ENCODE peak calls at places on chromosomes 13 and 19, in seven cellular contexts. A, G, D, Y, S, B and R are unnamed samples.

GRCh38 chr13:51684076-51684475 is 99.8 kb downstream of the WDFY2 start:
- DNase-seq in A (no peak), G (no peak), D (peak; percentile 38), Y (no peak), S (no peak), B (no peak), R (no peak)

GRCh38 chr19:4295972-4296771 is 6.0 kb downstream of the TMIGD2 start:
- DNase-seq in A (no peak), G (no peak), D (no peak), Y (no peak), S (no peak), B (no peak), R (no peak)

GRCh38 chr19:53517114-53517741 is 20.7 kb upstream of the ZNF331 start:
- DNase-seq in A (no peak), G (no peak), D (no peak), Y (no peak), S (no peak), B (no peak), R (no peak)

GRCh38 chr13:48266150-48266549 is 33.1 kb downstream of the ITM2B start:
- DNase-seq in A (no peak), G (no peak), D (no peak), Y (no peak), S (no peak), B (no peak), R (no peak)

GRCh38 chr13:98509271-98510155 is 67.4 kb downstream of the STK24 start:
- DNase-seq in A (no peak), G (peak; percentile 55), D (peak; percentile 85), Y (peak; percentile 89), S (peak; percentile 33), B (no peak), R (peak; percentile 47)

GRCh38 chr13:98983182-98983581 is 5.3 kb upstream of the DOCK9 start:
- DNase-seq in A (no peak), G (no peak), D (no peak), Y (no peak), S (no peak), B (no peak), R (no peak)

GRCh38 chr13:23599083-23599925 is 29.1 kb downstream of the TNFRSF19 start:
- DNase-seq in A (peak; percentile 38), G (no peak), D (no peak), Y (no peak), S (no peak), B (peak; percentile 90), R (no peak)

GRCh38 chr13:29918845-29919244 is 68.4 kb upstream of the UBL3 start:
- DNase-seq in A (no peak), G (peak; percentile 75), D (peak; percentile 75), Y (no peak), S (no peak), B (no peak), R (peak; percentile 68)

GRCh38 chr19:35117791-35118190 is 2.2 kb downstream of the FXYD3 start:
- DNase-seq in A (no peak), G (no peak), D (no peak), Y (no peak), S (no peak), B (no peak), R (no peak)

GRCh38 chr19:35117017-35117570 is 1.5 kb downstream of the FXYD3 start:
- DNase-seq in A (no peak), G (no peak), D (no peak), Y (no peak), S (no peak), B (no peak), R (no peak)

GRCh38 chr19:35115538-35115951 is at the start of gene FXYD3:
- DNase-seq in A (no peak), G (no peak), D (no peak), Y (no peak), S (no peak), B (no peak), R (no peak)

GRCh38 chr19:35114656-35115537 is 726 bp upstream of the FXYD3 start:
- DNase-seq in A (peak; percentile 85), G (no peak), D (peak; percentile 57), Y (peak; percentile 69), S (no peak), B (peak; percentile 78), R (no peak)

DNA sequence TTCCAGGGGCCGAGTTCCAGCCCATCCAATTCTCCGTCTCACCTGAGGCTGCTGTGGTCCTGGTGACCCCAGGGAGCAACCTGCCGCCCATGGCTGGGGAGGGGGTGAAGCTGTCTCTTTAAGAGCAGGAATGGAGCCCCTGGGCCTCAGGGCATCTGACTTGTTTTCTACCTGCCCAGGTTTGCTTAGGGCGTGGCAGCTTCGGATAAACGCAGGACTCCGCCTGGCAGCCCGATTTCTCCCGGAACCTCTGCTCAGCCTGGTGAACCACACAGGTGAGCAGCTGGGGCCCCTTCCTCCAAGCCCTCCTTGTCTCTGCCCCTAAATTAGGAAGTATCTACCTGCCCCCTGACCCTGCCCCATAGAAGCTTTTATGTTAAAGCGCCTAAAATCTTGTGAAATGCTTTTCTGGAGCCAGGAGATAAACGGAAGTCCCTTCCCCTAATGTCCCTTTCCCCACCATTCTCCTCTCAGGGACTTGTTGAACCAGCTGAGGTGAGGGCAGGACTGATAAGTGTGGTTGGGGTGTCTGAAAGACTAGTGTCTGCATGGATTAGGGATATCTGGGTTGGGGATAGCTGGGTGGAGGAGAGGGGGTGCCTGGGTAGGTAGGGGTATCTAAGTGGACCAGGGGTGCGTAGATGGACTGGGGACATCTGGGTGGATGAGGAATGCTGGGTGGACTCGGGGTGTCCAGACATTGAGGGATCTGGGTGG is 620 bp downstream of the FXYD3 start:
- DNase-seq in A (no peak), G (no peak), D (no peak), Y (no peak), S (no peak), B (peak; percentile 61), R (no peak)
- H3K4me3 ChIP-seq in A (no peak overlapping the region), G (no peak overlapping the region), D (no peak overlapping the region), Y (no peak overlapping the region), S (no peak overlapping the region), B (peak overlapping the region; percentile 45), R (no peak overlapping the region)

GRCh38 chr19:8835446-8835845 is 3.3 kb downstream of the MBD3L1 start:
- DNase-seq in A (no peak), G (no peak), D (no peak), Y (no peak), S (no peak), B (no peak), R (no peak)

GRCh38 chr19:8835877-8836276 is 3.7 kb downstream of the MBD3L1 start:
- DNase-seq in A (no peak), G (no peak), D (no peak), Y (no peak), S (no peak), B (no peak), R (no peak)

GRCh38 chr19:8831373-8831772 is 731 bp downstream of the ZNF558 start:
- DNase-seq in A (peak; percentile 3), G (no peak), D (no peak), Y (no peak), S (no peak), B (no peak), R (no peak)

GRCh38 chr19:8831832-8832131 is 322 bp downstream of the ZNF558 start:
- DNase-seq in A (no peak), G (no peak), D (no peak), Y (no peak), S (no peak), B (no peak), R (no peak)

DNA sequence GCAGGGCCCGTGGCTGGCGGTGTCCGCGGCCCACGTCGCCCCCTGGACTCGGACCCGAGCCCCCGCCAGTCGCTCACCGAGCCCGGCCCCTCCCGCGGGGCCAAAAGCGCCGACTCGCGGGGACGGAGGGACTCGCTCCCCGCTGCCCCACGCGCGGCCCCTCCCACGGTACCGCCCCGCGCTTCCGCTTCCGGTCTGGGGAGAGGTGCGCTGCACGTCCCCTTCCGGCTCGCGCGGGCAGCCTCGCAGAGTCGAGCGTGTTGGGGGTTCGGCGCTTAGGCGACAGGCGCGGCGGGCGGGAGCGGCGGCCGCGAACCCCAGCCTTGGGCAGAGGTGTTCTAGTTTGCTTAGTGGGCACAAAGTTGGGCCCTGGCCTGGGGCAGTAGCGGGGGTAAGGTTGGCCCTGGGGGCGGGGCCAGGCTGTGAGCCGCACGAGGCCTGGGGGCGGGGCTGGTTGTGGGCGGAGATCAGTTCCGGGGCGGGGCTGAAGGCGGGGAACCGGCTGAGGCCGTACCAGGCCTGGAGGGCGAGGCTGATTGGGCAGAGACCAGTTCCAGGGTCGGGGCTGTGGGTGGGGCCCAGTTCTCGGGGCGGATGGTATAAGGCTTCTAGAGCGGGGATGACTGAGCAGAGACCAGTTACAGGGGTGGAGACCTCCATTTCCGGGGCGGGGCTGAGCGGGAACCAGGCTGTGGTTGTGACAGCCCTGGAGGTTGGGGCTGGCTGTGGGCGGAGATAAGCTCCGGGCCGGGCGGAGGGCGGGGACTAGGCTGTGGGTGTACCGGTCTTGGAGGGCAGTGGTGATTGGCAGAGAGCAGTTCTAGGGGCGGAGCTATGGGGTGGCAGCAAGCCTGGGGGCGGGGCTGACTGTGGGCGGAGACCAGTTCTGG is at the start of the genes MBD3L1 and ZNF558:
- DNase-seq in A (peak; percentile 97), G (peak; percentile 89), D (peak; percentile 98), Y (peak; percentile 97), S (peak; percentile 99), B (peak; percentile 93), R (peak; percentile 86)
- TF ChIP-seq CTCF in A (no peak), G (peak; percentile 31), D (no peak), Y (peak; percentile 25), S (peak; percentile 7), B (no peak), R (no peak)

DNA sequence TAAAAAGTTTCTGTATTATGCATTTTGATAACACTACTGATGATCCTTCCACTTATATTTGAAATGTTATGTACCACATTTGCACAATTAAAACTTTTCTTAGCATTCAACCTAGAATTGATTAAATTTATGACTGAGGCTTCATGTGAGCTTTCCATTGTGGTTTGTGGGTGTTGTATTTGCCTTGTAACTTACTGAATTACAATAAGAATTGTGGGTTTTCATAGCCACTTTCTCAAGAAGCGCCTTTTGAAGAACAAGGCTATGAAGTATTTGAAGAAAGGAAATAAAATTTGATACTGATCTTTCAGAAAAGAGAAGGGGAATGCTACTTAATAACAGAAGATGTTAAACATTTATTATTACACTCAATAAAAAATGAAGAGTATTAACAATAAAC is 7.0 kb upstream of the TEX26 start:
- DNase-seq in A (no peak), G (no peak), D (no peak), Y (no peak), S (no peak), B (no peak), R (no peak)
- H3K4me3 ChIP-seq in A (no peak overlapping the region), G (no peak overlapping the region), D (no peak overlapping the region), Y (no peak overlapping the region), S (no peak overlapping the region), B (no peak overlapping the region), R (no peak overlapping the region)

GRCh38 chr13:22235950-22236290 is 565.0 kb downstream of the FGF9 start:
- DNase-seq in A (peak; percentile 58), G (no peak), D (no peak), Y (no peak), S (no peak), B (no peak), R (no peak)

GRCh38 chr13:22229916-22230315 is 559.0 kb downstream of the FGF9 start:
- DNase-seq in A (no peak), G (no peak), D (no peak), Y (no peak), S (no peak), B (no peak), R (no peak)

GRCh38 chr13:22235285-22235949 is 564.5 kb downstream of the FGF9 start:
- DNase-seq in A (peak; percentile 25), G (no peak), D (no peak), Y (no peak), S (no peak), B (no peak), R (no peak)

GRCh38 chr13:22227895-22228294 is 557.0 kb downstream of the FGF9 start:
- DNase-seq in A (no peak), G (no peak), D (no peak), Y (peak; percentile 4), S (no peak), B (no peak), R (no peak)

DNA sequence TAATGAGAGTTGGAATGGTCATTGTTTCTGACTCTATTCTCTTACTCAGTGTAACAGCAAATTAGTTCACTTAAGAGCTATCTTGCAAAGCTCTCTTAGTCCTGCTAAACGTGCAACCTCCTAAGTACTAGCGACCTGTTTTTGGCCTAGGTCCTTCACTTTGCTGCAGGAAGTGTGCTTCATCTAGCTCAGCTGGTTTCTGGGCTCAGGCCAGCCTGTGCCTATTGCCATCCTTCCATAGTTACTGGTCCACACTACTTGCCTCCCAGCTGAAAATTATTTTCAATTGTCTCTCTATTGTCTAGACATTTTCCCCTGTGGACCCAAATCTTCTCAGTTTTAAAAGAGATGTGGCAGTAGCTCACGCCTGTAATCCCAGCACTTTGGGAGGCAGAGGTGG is 561.3 kb downstream of the FGF9 start:
- DNase-seq in A (no peak), G (no peak), D (no peak), Y (peak; percentile 15), S (no peak), B (no peak), R (no peak)
- TF ChIP-seq CTCF in A (no peak), G (no peak), D (no peak), Y (no peak), S (no peak), B (no peak), R (no peak)